ENCODE peak calls at places on chromosomes 12 and 14, in seven cellular contexts. P is endodermal cell, H is MM.1S, I is left ventricle myocardium inferior, R is gastrocnemius medialis, O is cardiac muscle cell, E is tibial artery. G is an unnamed sample. For H3K4me1, the result is how much of the 10 kb centered on the place peaks cover.

GRCh38 chr14:92951912-92952471 is 29.0 kb downstream of the CHGA start:
- DNase-seq in P (peak), H (peak), I (peak), R (peak), O (peak), E (peak), G (peak)

GRCh38 chr12:41096797-41097196 is 91.3 kb upstream of the PDZRN4 start:
- DNase-seq in P (no peak), H (no peak), I (no peak), R (no peak), O (no peak), E (no peak), G (no peak)

GRCh38 chr14:93759781-93760307 is 28.4 kb downstream of the PRIMA1 start:
- DNase-seq in P (no peak), H (no peak), I (peak), R (peak), O (peak), E (peak), G (peak)

GRCh38 chr14:104650057-104650980 is 39.1 kb upstream of the INF2 start:
- DNase-seq in P (peak), H (no peak), I (peak), R (no peak), O (peak), E (peak), G (peak)

GRCh38 chr12:65556676-65557424 is 267.4 kb upstream of the HMGA2 start:
- DNase-seq in P (peak), H (peak), I (peak), R (peak), O (peak), E (peak), G (peak)

GRCh38 chr14:52175982-52176502 is 91.5 kb upstream of the PTGDR start:
- DNase-seq in P (no peak), H (peak), I (no peak), R (peak), O (no peak), E (no peak), G (no peak)

GRCh38 chr12:47590771-47591368 is 115.0 kb downstream of the RPAP3 start:
- DNase-seq in P (no peak), H (no peak), I (no peak), R (no peak), O (no peak), E (no peak), G (no peak)

GRCh38 chr14:74963705-74964271 is 8.4 kb upstream of the PGF start:
- DNase-seq in P (no peak), H (no peak), I (no peak), R (peak), O (peak), E (no peak), G (no peak)

GRCh38 chr14:103334644-103335603 is 887 bp downstream of the EIF5 start:
- DNase-seq in P (peak), H (peak), I (peak), R (peak), O (peak), E (peak), G (peak)

GRCh38 chr14:31051023-31051422 is 24.8 kb upstream of the STRN3 start:
- DNase-seq in P (no peak), H (no peak), I (no peak), R (no peak), O (no peak), E (no peak), G (no peak)

GRCh38 chr12:113318900-113319628 is 15.8 kb downstream of the SLC8B1 start:
- DNase-seq in P (no peak), H (no peak), I (no peak), R (no peak), O (no peak), E (no peak), G (no peak)

GRCh38 chr12:27975222-27976136 is 2.9 kb upstream of the PTHLH start:
- DNase-seq in P (peak), H (no peak), I (no peak), R (no peak), O (peak), E (no peak), G (no peak)

GRCh38 chr12:80175307-80175930 is 76.1 kb downstream of the OTOGL start:
- DNase-seq in P (no peak), H (peak), I (no peak), R (no peak), O (no peak), E (no peak), G (no peak)

GRCh38 chr12:85244561-85244960 is 35.5 kb upstream of the ALX1 start:
- DNase-seq in P (no peak), H (no peak), I (no peak), R (no peak), O (no peak), E (no peak), G (no peak)

GRCh38 chr14:104246401-104247335 is 108.3 kb downstream of the KIF26A start:
- DNase-seq in P (no peak), H (no peak), I (no peak), R (no peak), O (no peak), E (peak), G (no peak)

GRCh38 chr14:23364604-23365352 is at the start of gene EFS:
- DNase-seq in P (no peak), H (no peak), I (peak), R (no peak), O (no peak), E (peak), G (peak)

GRCh38 chr14:69034612-69035262 is 55.6 kb upstream of the ACTN1 start:
- DNase-seq in P (no peak), H (no peak), I (no peak), R (no peak), O (no peak), E (no peak), G (no peak)

GRCh38 chr12:57094194-57095160 is 5.6 kb downstream of the NAB2 start:
- DNase-seq in P (peak), H (no peak), I (no peak), R (no peak), O (no peak), E (no peak), G (no peak)

GRCh38 chr12:117027251-117028086 is 71.7 kb downstream of the TESC start:
- DNase-seq in P (peak), H (no peak), I (no peak), R (no peak), O (no peak), E (no peak), G (no peak)

GRCh38 chr14:58772814-58773620 is 135.3 kb downstream of the DACT1 start:
- DNase-seq in P (peak), H (no peak), I (no peak), R (no peak), O (peak), E (no peak), G (no peak)

GRCh38 chr14:42535397-42535796 is 928.7 kb downstream of the LRFN5 start:
- DNase-seq in P (peak), H (peak), I (no peak), R (no peak), O (no peak), E (no peak), G (no peak)

GRCh38 chr12:132178801-132179401 is 34.6 kb downstream of the NOC4L start:
- DNase-seq in P (no peak), H (no peak), I (no peak), R (no peak), O (no peak), E (no peak), G (peak)

GRCh38 chr14:88301381-88301780 is 21.7 kb downstream of the KCNK10 start:
- DNase-seq in P (no peak), H (no peak), I (no peak), R (no peak), O (no peak), E (no peak), G (no peak)

GRCh38 chr14:87461704-87462103 is 531.3 kb downstream of the GALC start:
- DNase-seq in P (no peak), H (no peak), I (no peak), R (no peak), O (peak), E (no peak), G (no peak)

GRCh38 chr14:76919811-76920571 is 93.8 kb downstream of the LRRC74A start:
- DNase-seq in P (peak), H (no peak), I (peak), R (peak), O (no peak), E (peak), G (peak)

GRCh38 chr12:26878661-26879119 is 45.7 kb upstream of the ITPR2 start:
- DNase-seq in P (no peak), H (peak), I (peak), R (peak), O (no peak), E (peak), G (peak)

GRCh38 chr14:36520601-36521525 is 831 bp upstream of the NKX2-1 start:
- DNase-seq in P (peak), H (no peak), I (no peak), R (no peak), O (peak), E (no peak), G (no peak)
- TF ChIP-seq CTCF in P (peak), H (no peak), I (peak), R (no peak), O (peak), E (no peak), G (no peak)

DNA sequence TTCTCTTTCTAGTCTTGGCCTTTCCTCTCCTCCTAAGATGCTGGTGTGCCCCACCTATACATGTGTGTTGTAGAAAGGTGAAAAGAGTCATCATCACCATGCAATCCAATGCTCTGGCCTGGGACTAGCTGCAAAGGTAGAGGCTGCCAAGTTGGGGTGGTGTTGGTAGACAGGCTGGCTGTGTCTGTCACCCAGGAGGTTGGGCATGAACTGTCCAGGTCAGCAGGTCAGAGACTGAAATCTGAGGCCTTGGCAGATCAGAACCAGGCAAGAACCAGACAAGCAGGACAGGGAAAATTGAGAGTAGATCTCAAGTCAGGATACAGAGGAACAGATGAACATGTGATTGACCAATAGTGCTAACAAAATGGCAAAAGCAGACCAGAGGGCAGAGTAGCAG is 26.2 kb downstream of the L2HGDH start:
- DNase-seq in P (no peak), H (no peak), I (no peak), R (peak), O (no peak), E (no peak), G (no peak)
- H3K4me3 ChIP-seq in P (no peak), H (no peak), I (no peak), R (no peak), O (no peak), E (no peak), G (no peak)

DNA sequence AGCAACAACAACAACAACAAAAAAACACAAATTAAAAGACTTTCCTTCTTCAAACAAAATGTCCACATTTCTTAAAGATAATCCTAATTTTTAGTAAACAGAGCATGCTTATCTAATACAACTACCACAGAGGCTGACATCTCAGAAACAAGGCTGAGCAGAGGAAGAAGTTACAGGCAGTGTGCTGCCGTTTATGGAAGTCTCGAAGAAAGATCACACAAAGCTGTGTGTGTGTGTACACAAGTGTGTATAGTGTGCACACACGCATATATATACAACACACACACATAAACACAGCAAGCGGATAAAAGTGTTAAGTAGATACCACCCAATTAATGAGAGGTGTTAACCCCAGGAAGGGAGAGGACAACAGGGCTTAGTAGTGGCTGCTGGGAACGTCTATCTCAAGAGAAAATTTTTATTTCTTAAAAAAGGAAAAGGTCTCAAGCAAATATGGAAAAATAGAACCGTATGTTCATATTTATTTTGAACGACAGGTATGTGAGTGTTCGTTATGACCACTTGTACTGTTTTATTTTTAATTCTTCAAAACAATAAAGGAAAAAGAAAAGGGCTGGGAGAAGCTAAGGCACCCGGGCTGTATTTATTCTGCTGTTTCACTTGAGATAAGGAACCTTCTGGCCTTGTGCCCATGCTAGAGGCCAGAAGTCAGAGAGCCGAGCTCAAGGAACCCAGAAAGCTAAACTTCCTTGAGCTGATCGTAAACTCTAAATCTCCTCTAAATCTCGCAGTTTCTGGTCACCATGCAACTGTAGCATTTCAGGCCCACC is 15.1 kb downstream of the CCDC88C start:
- DNase-seq in P (no peak), H (no peak), I (no peak), R (no peak), O (no peak), E (no peak), G (no peak)
- H3K4me1 ChIP-seq in P (under half), H (half or more), I (under half), R (under half), O (under half), E (under half), G (under half)

GRCh38 chr12:105281694-105282049 is 45.7 kb upstream of the APPL2 start:
- DNase-seq in P (peak), H (no peak), I (no peak), R (no peak), O (no peak), E (no peak), G (no peak)

GRCh38 chr12:105275997-105276760 is 40.2 kb upstream of the APPL2 start:
- DNase-seq in P (no peak), H (no peak), I (no peak), R (no peak), O (no peak), E (no peak), G (no peak)

GRCh38 chr12:105279460-105280056 is 43.6 kb upstream of the APPL2 start:
- DNase-seq in P (peak), H (peak), I (no peak), R (peak), O (peak), E (no peak), G (no peak)

GRCh38 chr12:105280966-105281693 is 45.2 kb upstream of the APPL2 start:
- DNase-seq in P (no peak), H (no peak), I (no peak), R (no peak), O (no peak), E (no peak), G (no peak)

DNA sequence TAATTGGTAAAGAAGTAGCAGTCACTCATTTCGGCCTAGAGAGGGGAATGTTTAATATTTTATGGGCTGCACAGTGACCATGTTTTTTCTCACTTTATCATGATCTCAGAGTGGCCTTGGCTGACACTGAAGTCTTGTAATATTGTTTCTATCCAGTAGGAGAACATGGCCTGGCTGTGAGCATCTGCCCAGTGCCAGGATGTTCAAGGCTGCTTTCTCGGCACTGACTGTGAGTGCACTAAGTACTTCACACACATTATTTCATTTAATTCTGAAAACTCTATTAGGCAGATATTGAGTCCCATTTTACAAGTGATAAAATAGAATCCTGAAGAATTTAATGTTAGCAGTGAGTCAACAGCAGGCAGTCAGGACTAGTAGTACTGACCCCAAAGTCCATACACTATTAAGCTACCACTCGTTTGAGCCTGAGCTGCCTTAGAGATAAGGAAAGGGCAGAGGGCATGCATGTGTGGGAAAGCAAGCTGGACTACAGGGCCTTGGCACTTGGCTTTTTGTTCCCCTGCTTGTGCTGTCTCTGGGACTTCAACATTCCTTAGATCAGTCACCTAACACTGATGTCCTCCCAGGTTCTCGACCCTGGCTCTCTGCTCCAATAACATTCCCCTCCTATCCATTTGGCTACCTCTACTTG is 42.2 kb upstream of the APPL2 start:
- DNase-seq in P (no peak), H (no peak), I (no peak), R (no peak), O (no peak), E (peak), G (no peak)
- TF ChIP-seq CTCF in P (peak), H (peak), I (no peak), R (no peak), O (peak), E (peak), G (no peak)

DNA sequence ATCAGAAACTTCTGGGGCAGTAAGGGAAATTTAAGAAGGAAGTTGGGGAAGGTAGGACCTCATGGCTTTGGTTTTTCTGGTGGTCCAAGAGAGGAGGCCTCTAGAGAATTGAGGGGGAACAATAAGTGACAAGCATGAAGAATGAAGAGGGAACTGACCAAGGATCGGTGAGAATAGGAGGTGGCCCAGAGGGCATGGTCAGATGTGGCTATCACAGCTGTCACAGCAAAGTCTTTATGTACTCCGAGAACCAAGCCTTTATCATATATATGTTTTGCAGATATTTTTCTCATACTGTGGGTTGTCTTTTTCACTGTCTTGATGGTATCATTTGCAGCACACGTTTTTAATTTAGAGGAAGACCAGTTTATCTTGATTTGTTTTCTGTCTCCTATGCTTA is 64.3 kb downstream of the PPP2R5C start:
- DNase-seq in P (no peak), H (no peak), I (no peak), R (no peak), O (no peak), E (no peak), G (no peak)
- H3K4me3 ChIP-seq in P (no peak), H (no peak), I (no peak), R (no peak), O (no peak), E (no peak), G (no peak)

DNA sequence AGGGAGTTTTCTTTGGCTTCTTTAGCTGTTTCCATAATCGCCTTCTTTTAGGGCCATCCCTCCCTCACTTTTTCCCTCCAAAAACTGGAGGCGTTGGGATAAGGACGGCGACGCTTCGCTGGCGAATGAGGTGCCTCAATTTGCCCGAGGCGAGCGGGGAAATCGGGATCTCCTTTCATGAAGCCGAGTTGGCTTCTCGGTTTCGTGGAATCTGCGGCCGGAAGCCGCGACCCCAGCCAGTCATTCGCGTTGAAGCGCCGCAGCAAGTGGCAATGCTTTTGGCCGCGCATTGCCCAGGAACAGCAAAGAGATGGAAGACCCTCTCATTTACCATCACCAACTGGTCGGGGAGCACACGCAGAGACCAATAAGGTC is 8.3 kb upstream of the SIX1 start:
- DNase-seq in P (peak), H (no peak), I (no peak), R (no peak), O (no peak), E (no peak), G (peak)
- H3K4me1 ChIP-seq in P (under half), H (under half), I (under half), R (under half), O (under half), E (under half), G (under half)

GRCh38 chr12:120437735-120438494 is at the start of gene COX6A1:
- DNase-seq in P (peak), H (peak), I (peak), R (peak), O (peak), E (peak), G (peak)
- TF ChIP-seq CTCF in P (no peak), H (no peak), I (no peak), R (no peak), O (no peak), E (no peak), G (no peak)

GRCh38 chr14:21852061-21852664 is 178.5 kb upstream of the OR4E1 start:
- DNase-seq in P (peak), H (peak), I (no peak), R (no peak), O (peak), E (no peak), G (no peak)
- H3K4me3 ChIP-seq in P (no peak), H (no peak), I (no peak), R (no peak), O (no peak), E (no peak), G (no peak)

DNA sequence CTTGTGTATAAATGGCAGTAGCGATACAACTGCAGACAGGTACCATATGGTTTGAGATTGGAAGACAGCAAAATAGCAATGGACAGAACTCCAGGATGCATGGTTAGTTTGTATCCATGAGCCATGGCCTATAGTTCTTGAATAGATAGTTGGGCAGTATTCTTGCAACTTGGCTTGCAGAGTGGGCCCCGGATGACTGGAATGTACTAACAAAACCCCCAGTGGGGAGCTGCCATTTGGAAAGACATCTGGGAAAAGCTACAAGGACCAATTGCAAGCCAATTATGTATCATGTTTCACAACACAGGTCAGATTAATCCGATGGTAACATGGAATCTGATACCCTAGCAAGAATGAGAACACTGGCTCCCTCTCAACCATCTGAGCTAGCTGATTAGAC is 279.6 kb downstream of the RERGL start:
- DNase-seq in P (no peak), H (no peak), I (no peak), R (no peak), O (no peak), E (no peak), G (no peak)
- H3K4me1 ChIP-seq in P (under half), H (under half), I (under half), R (under half), O (under half), E (under half), G (under half)

DNA sequence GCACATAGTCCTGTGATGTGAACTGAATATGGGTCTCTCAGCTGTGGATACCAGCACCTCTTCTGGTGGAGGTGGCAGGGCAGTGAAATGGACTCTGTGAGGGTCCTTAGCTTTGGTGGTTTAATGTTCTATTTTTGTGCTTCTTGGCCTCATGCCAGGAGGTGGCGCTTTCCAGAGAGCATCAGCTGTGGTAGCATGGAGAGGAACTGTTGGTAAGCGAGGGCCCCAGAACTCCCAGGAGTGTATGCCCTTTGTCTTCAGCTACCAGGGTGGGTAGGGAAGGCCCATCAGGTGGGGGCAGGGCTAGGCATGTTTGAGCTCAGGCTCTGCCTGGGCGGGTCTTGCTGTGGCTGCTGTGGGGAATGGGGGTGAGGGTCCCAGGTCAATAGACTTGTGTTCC is 241.7 kb downstream of the AEBP2 start:
- DNase-seq in P (peak), H (no peak), I (no peak), R (no peak), O (no peak), E (no peak), G (no peak)
- TF ChIP-seq CTCF in P (peak), H (no peak), I (no peak), R (no peak), O (no peak), E (no peak), G (no peak)